ENCODE peak calls at places on chromosome 1, in six cellular contexts. G is AG10803; M is epithelial cell of prostate; B is stimulated activated CD4-positive, alpha-beta T cell treated with anti-CD3 and anti-CD28 coated beads, Interleukin-4, amount 100 ng/mL, for 24 hours; L is OCI-LY7; D is foreskin fibroblast. T is an unnamed sample.

GRCh38 chr1:204278254-204278653 is 64.5 kb upstream of the GOLT1A start:
- DNase-seq in B (no peak), L (no peak), M (no peak), G (no peak), D (no peak), T (no peak)

GRCh38 chr1:109996476-109996875 is 11.9 kb downstream of the AHCYL1 start:
- DNase-seq in B (no peak), D (peak; percentile 57), G (peak; percentile 55), M (no peak), L (no peak), T (no peak)

GRCh38 chr1:110542730-110543129 is 23.8 kb upstream of the KCNA10 start:
- DNase-seq in M (no peak), D (peak; percentile 73), B (no peak), L (peak; percentile 18), G (peak; percentile 33), T (peak; percentile 49)

GRCh38 chr1:100188617-100189016 is 10.6 kb upstream of the LRRC39 start:
- DNase-seq in M (no peak), L (no peak), G (peak; percentile 92), D (peak; percentile 57), B (no peak), T (no peak)

GRCh38 chr1:241391926-241392710 is 35.1 kb upstream of the RGS7 start:
- DNase-seq in D (no peak), M (no peak), B (no peak), G (no peak), L (no peak), T (no peak)

GRCh38 chr1:90821793-90822359 is 104.8 kb upstream of the BARHL2 start:
- DNase-seq in M (peak; percentile 12), D (no peak), G (no peak), L (no peak), B (no peak), T (no peak)

GRCh38 chr1:206582537-206583460 is 29.5 kb downstream of the EIF2D start:
- DNase-seq in M (no peak), G (no peak), L (no peak), D (no peak), B (peak; percentile 59), T (no peak)

GRCh38 chr1:231161711-231162299 is at the start of gene TRIM67:
- DNase-seq in G (no peak), B (no peak), D (peak; percentile 20), L (no peak), M (no peak), T (no peak)

GRCh38 chr1:39617488-39618049 is 21.9 kb downstream of the HEYL start:
- DNase-seq in L (no peak), M (no peak), B (no peak), D (no peak), G (no peak), T (no peak)

GRCh38 chr1:183932412-183932811 is 105.1 kb downstream of the COLGALT2 start:
- DNase-seq in G (peak; percentile 81), D (peak; percentile 93), M (no peak), B (no peak), L (no peak), T (no peak)

GRCh38 chr1:234934611-234935033 is 194.0 kb downstream of the TOMM20 start:
- DNase-seq in L (no peak), G (peak; percentile 29), D (peak; percentile 67), B (no peak), M (no peak), T (no peak)

GRCh38 chr1:160092366-160093068 is 5.9 kb downstream of the IGSF8 start:
- DNase-seq in G (no peak), L (no peak), D (no peak), M (no peak), B (no peak), T (no peak)

GRCh38 chr1:209386156-209386555 is 197.4 kb upstream of the CAMK1G start:
- DNase-seq in D (no peak), G (no peak), M (no peak), L (no peak), B (no peak), T (no peak)

GRCh38 chr1:228079013-228079412 is 3.5 kb upstream of the ARF1 start:
- DNase-seq in L (no peak), M (no peak), G (no peak), B (no peak), D (no peak), T (no peak)

GRCh38 chr1:61951731-61952585 is 209.7 kb downstream of the PATJ start:
- DNase-seq in L (no peak), M (peak; percentile 48), G (no peak), B (no peak), D (no peak), T (no peak)

GRCh38 chr1:43007377-43008105 is 48.9 kb upstream of the SLC2A1 start:
- DNase-seq in G (no peak), B (no peak), D (no peak), L (no peak), M (no peak), T (no peak)